ENCODE peak calls at places on chromosomes 7 and 10, in five cellular contexts. K is prostate gland, G is upper lobe of right lung, P is SJSA1, N is A549. A is an unnamed sample.
A peak's percentile ranks its signal among the peaks of the same experiment; 100 is the strongest.

GRCh38 chr7:33039257-33039904 is 23.2 kb downstream of the NT5C3A start:
- DNase-seq in K (no peak), G (no peak), N (no peak), P (no peak), A (no peak)

GRCh38 chr7:34322841-34323240 is 335.2 kb upstream of the NPSR1 start:
- DNase-seq in G (no peak), N (no peak), K (no peak), P (no peak), A (no peak)

GRCh38 chr7:88040694-88041093 is 106.6 kb downstream of the ADAM22 start:
- DNase-seq in K (no peak), P (no peak), N (no peak), G (no peak), A (no peak)

GRCh38 chr7:27277628-27278027 is 35.0 kb downstream of the EVX1 start:
- DNase-seq in N (peak; percentile 77), G (no peak), K (no peak), P (no peak), A (no peak)

GRCh38 chr10:129764011-129764900 is 199.8 kb downstream of the EBF3 start:
- DNase-seq in N (no peak), K (no peak), G (peak; percentile 34), P (peak; percentile 28), A (peak; percentile 34)

GRCh38 chr10:12927896-12928295 is 73.6 kb downstream of the CCDC3 start:
- DNase-seq in K (no peak), G (no peak), N (no peak), P (no peak), A (no peak)

GRCh38 chr7:16484453-16485158 is 19.1 kb upstream of the SOSTDC1 start:
- DNase-seq in N (peak; percentile 87), K (no peak), G (no peak), P (peak; percentile 56), A (no peak)

GRCh38 chr7:143245123-143245522 is 18.1 kb upstream of the GSTK1 start:
- DNase-seq in N (peak; percentile 17), K (peak; percentile 15), P (no peak), G (no peak), A (no peak)

GRCh38 chr10:70540789-70541360 is 61.7 kb downstream of the PRF1 start:
- DNase-seq in N (no peak), G (no peak), K (no peak), P (no peak), A (no peak)

GRCh38 chr7:130926021-130926691 is 192.1 kb upstream of the KLF14 start:
- DNase-seq in G (no peak), P (no peak), K (no peak), N (no peak), A (no peak)

GRCh38 chr7:139985811-139986210 is 76.9 kb downstream of the PARP12 start:
- DNase-seq in P (no peak), G (peak; percentile 35), N (no peak), K (no peak), A (no peak)

GRCh38 chr7:1377111-1377909 is 82.0 kb downstream of the MICALL2 start:
- DNase-seq in N (peak; percentile 55), G (no peak), P (no peak), K (no peak), A (no peak)

GRCh38 chr10:73410897-73411296 is 3.0 kb downstream of the ANXA7 start:
- DNase-seq in N (no peak), K (no peak), G (no peak), P (no peak), A (no peak)

GRCh38 chr10:132667613-132668394 is 118.1 kb downstream of the NKX6-2 start:
- DNase-seq in G (no peak), K (no peak), P (no peak), N (peak; percentile 39), A (peak; percentile 59)

GRCh38 chr7:668139-668871 is 58.2 kb upstream of the DNAAF5 start:
- DNase-seq in N (no peak), K (peak; percentile 81), G (no peak), P (no peak), A (peak; percentile 49)

GRCh38 chr7:93858857-93859256 is 31.7 kb downstream of the TFPI2 start:
- DNase-seq in P (no peak), N (no peak), K (no peak), G (no peak), A (no peak)

GRCh38 chr10:81875680-81876252 is 772 bp downstream of the NRG3 start:
- DNase-seq in G (peak; percentile 62), K (no peak), N (no peak), P (no peak), A (no peak)

GRCh38 chr7:2864999-2865670 is 21.0 kb upstream of the GNA12 start:
- DNase-seq in P (peak; percentile 70), G (no peak), N (peak; percentile 69), K (peak; percentile 48), A (no peak)

GRCh38 chr10:16521311-16522016 is at the start of gene C1QL3:
- DNase-seq in K (no peak), N (no peak), P (no peak), G (no peak), A (no peak)

GRCh38 chr10:5199398-5199797 is 2.8 kb downstream of the AKR1C4 start:
- DNase-seq in N (peak; percentile 23), G (no peak), K (no peak), P (no peak), A (no peak)

GRCh38 chr10:43616697-43617370 is 10.6 kb downstream of the ZNF485 start:
- DNase-seq in K (no peak), G (no peak), P (no peak), N (peak; percentile 7), A (no peak)
- H3K4me3 ChIP-seq in K (no peak overlapping the region), G (no peak overlapping the region), P (no peak overlapping the region), N (no peak overlapping the region), A (no peak overlapping the region)

GRCh38 chr7:116752305-116753074 is 80.5 kb downstream of the MET start:
- DNase-seq in N (no peak), P (no peak), G (no peak), K (no peak), A (no peak)

DNA sequence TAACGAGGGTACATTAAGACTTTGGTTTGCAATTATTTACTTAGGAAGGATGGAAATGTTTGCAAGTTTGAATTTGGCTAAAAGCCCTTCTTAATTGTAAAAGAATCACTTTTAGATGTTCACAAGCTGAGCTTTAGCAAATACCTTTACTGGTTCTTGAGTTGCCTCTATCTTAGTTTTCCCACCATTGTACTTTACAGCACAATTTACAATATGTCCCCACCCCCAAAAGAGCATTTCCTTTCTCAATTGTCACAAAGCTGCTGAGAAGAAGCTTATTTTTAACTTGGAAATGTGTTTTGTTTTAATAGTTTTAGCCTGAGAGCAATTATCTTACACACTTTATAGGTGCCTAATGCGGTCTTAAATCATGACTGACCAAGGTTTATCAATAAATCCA is 81.1 kb downstream of the MET start:
- DNase-seq in G (no peak), N (no peak), P (no peak), K (no peak), A (no peak)
- H3K4me1 ChIP-seq in G (no peaks in the 10 kb centered on the region), N (no peaks in the 10 kb centered on the region), P (no peaks in the 10 kb centered on the region), K (no peaks in the 10 kb centered on the region), A (no peaks in the 10 kb centered on the region)

DNA sequence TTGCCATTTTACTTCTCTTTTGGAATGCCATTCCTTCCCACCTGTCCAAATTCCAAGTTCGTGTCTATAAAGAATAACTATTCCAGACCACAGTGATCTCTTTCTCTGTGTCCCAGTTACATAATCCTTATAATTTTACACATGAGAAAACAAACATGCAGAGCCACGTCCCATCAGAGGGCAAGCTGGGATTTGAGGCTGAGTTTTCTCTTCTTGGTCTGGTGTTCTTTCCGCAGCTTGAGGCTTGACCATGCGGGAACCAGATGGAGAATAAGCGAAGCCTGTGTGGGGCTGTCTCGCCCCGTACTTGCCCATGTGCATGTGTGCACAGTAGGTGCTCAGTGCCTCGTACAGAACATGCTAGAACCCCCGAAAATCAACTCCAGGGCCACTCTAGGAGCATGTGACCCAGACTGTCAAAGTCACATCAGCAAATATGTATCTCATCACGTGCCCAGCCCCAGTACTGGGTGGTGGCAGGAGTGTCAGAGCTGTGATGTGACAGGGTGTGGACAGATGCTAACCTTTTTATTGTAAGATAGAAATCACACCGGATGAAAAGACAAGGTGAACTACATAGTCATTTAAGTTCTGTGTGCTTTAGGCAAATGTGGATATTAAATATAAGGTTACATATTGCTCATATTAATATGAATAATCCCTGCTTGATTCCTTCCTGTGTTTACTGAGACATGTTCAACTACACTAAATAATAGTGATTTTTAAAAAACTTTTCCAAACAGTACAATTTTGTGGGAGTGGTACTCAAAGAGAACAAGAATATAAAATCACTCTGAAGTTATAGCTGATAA is 3.2 kb downstream of the INSIG1 start:
- DNase-seq in G (no peak), K (no peak), N (no peak), P (no peak), A (no peak)
- H3K4me3 ChIP-seq in G (peak overlapping the region; percentile 91), K (peak overlapping the region; percentile 5), N (no peak overlapping the region), P (no peak overlapping the region), A (no peak overlapping the region)

GRCh38 chr7:74267756-74268565 is 13.8 kb upstream of the RFC2 start:
- DNase-seq in G (no peak), N (no peak), P (no peak), K (no peak), A (no peak)
- H3K4me1 ChIP-seq in G (peaks cover 18% of the 10 kb centered on the region), N (peaks cover 14% of the 10 kb centered on the region), P (peaks cover 31% of the 10 kb centered on the region), K (no peaks in the 10 kb centered on the region), A (peaks cover 31% of the 10 kb centered on the region)

GRCh38 chr7:76296743-76297740 is 5.4 kb upstream of the HSPB1 start:
- DNase-seq in G (peak; percentile 83), K (peak; percentile 96), N (peak; percentile 69), P (no peak), A (peak; percentile 84)

GRCh38 chr7:76293407-76293901 is 9.0 kb upstream of the HSPB1 start:
- DNase-seq in G (no peak), K (peak; percentile 59), N (no peak), P (no peak), A (no peak)

GRCh38 chr7:76291346-76292205 is 10.9 kb upstream of the HSPB1 start:
- DNase-seq in K (peak; percentile 92), N (peak; percentile 96), G (peak; percentile 93), P (peak; percentile 96), A (peak; percentile 93)

GRCh38 chr7:76292206-76292573 is 10.3 kb upstream of the HSPB1 start:
- DNase-seq in N (no peak), G (peak; percentile 78), K (no peak), P (no peak), A (no peak)

GRCh38 chr7:76294344-76295024 is 8.0 kb upstream of the HSPB1 start:
- DNase-seq in G (peak; percentile 98), N (peak; percentile 96), P (peak; percentile 97), K (peak; percentile 96), A (peak; percentile 97)
- H3K4me3 ChIP-seq in G (peak overlapping the region; percentile 42), N (peak overlapping the region; percentile 26), P (peak overlapping the region; percentile 26), K (no peak overlapping the region), A (no peak overlapping the region)

GRCh38 chr7:107115762-107116540 is 52.9 kb upstream of the HBP1 start:
- DNase-seq in N (no peak), K (no peak), G (no peak), P (no peak), A (no peak)

GRCh38 chr7:107118109-107118900 is 50.5 kb upstream of the HBP1 start:
- DNase-seq in K (no peak), N (no peak), G (no peak), P (no peak), A (no peak)

GRCh38 chr7:107122483-107122882 is 46.3 kb upstream of the HBP1 start:
- DNase-seq in P (no peak), G (no peak), N (peak; percentile 11), K (no peak), A (no peak)

GRCh38 chr7:107123392-107123791 is 45.4 kb upstream of the HBP1 start:
- DNase-seq in G (no peak), K (no peak), P (no peak), N (no peak), A (no peak)

GRCh38 chr7:107119376-107120100 is 49.3 kb upstream of the HBP1 start:
- DNase-seq in N (no peak), P (no peak), K (no peak), G (no peak), A (no peak)
- H3K4me1 ChIP-seq in N (peaks cover 22% of the 10 kb centered on the region), P (peaks cover 26% of the 10 kb centered on the region), K (no peaks in the 10 kb centered on the region), G (no peaks in the 10 kb centered on the region), A (no peaks in the 10 kb centered on the region)

GRCh38 chr7:138975343-138976104 is 5.7 kb downstream of the KIAA1549 start:
- DNase-seq in P (no peak), G (no peak), K (no peak), N (no peak), A (no peak)
- H3K4me3 ChIP-seq in P (no peak overlapping the region), G (no peak overlapping the region), K (no peak overlapping the region), N (no peak overlapping the region), A (no peak overlapping the region)

A was measured in left lung.